ENCODE peak calls at places on chromosomes 16 and 17, in nine cellular contexts. K, Y, O, W, D, Q, N, S and J are unnamed samples.
A peak's percentile ranks its signal among the peaks of the same experiment; 100 is the strongest.

GRCh38 chr17:66255112-66255511 is 25.9 kb upstream of the APOH start:
- DNase-seq in K (no peak), Y (peak; percentile 89), O (peak; percentile 49), W (peak; percentile 69), D (peak; percentile 85), Q (peak; percentile 76), N (no peak), S (no peak), J (peak; percentile 85)

GRCh38 chr16:19180741-19181140 is 12.7 kb downstream of the SYT17 start:
- DNase-seq in K (no peak), Y (no peak), O (no peak), W (no peak), D (no peak), Q (no peak), N (no peak), S (no peak), J (no peak)

GRCh38 chr16:1631230-1631629 is 19.1 kb downstream of the CRAMP1 start:
- DNase-seq in K (no peak), Y (no peak), O (no peak), W (no peak), D (no peak), Q (no peak), N (no peak), S (no peak), J (no peak)

GRCh38 chr16:69838417-69838990 is 76.4 kb downstream of the WWP2 start:
- DNase-seq in K (no peak), Y (peak; percentile 40), O (no peak), W (no peak), D (no peak), Q (no peak), N (no peak), S (no peak), J (no peak)

GRCh38 chr16:69328854-69329316 is 1.5 kb downstream of the PDF start:
- DNase-seq in K (no peak), Y (no peak), O (no peak), W (peak; percentile 62), D (peak; percentile 46), Q (peak; percentile 25), N (peak; percentile 39), S (no peak), J (peak; percentile 34)

GRCh38 chr17:61474934-61475333 is 22.7 kb downstream of the TBX4 start:
- DNase-seq in K (no peak), Y (no peak), O (no peak), W (no peak), D (no peak), Q (no peak), N (no peak), S (no peak), J (no peak)

GRCh38 chr17:73058022-73058421 is 34.5 kb downstream of the SLC39A11 start:
- DNase-seq in K (no peak), Y (peak; percentile 40), O (no peak), W (no peak), D (no peak), Q (no peak), N (no peak), S (no peak), J (no peak)

GRCh38 chr17:10618202-10618635 is 38.9 kb downstream of the MYH3 start:
- DNase-seq in K (no peak), Y (peak; percentile 82), O (no peak), W (peak; percentile 68), D (peak; percentile 85), Q (peak; percentile 80), N (peak; percentile 78), S (peak; percentile 51), J (peak; percentile 64)

GRCh38 chr16:31253642-31254045 is 6.1 kb upstream of the ITGAM start:
- DNase-seq in K (no peak), Y (no peak), O (no peak), W (no peak), D (no peak), Q (peak; percentile 21), N (no peak), S (peak; percentile 66), J (peak; percentile 22)

GRCh38 chr17:43669971-43670644 is 8.4 kb upstream of the MEOX1 start:
- DNase-seq in K (no peak), Y (no peak), O (no peak), W (peak; percentile 31), D (no peak), Q (no peak), N (no peak), S (no peak), J (peak; percentile 29)

GRCh38 chr17:31310260-31310659 is 3.6 kb downstream of the EVI2B start:
- DNase-seq in K (no peak), Y (no peak), O (no peak), W (no peak), D (no peak), Q (peak; percentile 56), N (no peak), S (no peak), J (no peak)

GRCh38 chr17:76873856-76874255 is 5.7 kb downstream of the MGAT5B start:
- DNase-seq in K (no peak), Y (no peak), O (no peak), W (no peak), D (no peak), Q (no peak), N (no peak), S (no peak), J (no peak)

GRCh38 chr16:89828199-89828869 is at the start of gene SPIRE2:
- DNase-seq in K (peak; percentile 69), Y (peak; percentile 80), O (no peak), W (peak; percentile 58), D (peak; percentile 77), Q (peak; percentile 64), N (peak; percentile 80), S (peak; percentile 56), J (peak; percentile 78)

GRCh38 chr17:10683853-10684252 is 13.5 kb downstream of the SCO1 start:
- DNase-seq in K (no peak), Y (peak; percentile 57), O (no peak), W (peak; percentile 11), D (peak; percentile 67), Q (peak; percentile 28), N (no peak), S (no peak), J (peak; percentile 30)

GRCh38 chr17:36673637-36674277 is 72.4 kb downstream of the MRM1 start:
- DNase-seq in K (no peak), Y (no peak), O (no peak), W (no peak), D (no peak), Q (no peak), N (no peak), S (no peak), J (no peak)

GRCh38 chr16:2039286-2040030 is 8.2 kb downstream of the NTHL1 start:
- DNase-seq in K (peak; percentile 84), Y (peak; percentile 85), O (no peak), W (no peak), D (peak; percentile 43), Q (no peak), N (peak; percentile 96), S (peak; percentile 69), J (peak; percentile 98)

GRCh38 chr17:8324132-8324531 is 14.1 kb downstream of the ARHGEF15 start:
- DNase-seq in K (no peak), Y (no peak), O (no peak), W (no peak), D (no peak), Q (no peak), N (no peak), S (no peak), J (no peak)

GRCh38 chr17:19720210-19720475 is 3.8 kb upstream of the SLC47A2 start:
- DNase-seq in K (no peak), Y (no peak), O (no peak), W (no peak), D (no peak), Q (no peak), N (no peak), S (no peak), J (no peak)
- TF ChIP-seq CTCF in K (no peak), Y (no peak), O (no peak), W (no peak), D (no peak), Q (no peak), N (no peak), S (no peak), J (no peak)

DNA sequence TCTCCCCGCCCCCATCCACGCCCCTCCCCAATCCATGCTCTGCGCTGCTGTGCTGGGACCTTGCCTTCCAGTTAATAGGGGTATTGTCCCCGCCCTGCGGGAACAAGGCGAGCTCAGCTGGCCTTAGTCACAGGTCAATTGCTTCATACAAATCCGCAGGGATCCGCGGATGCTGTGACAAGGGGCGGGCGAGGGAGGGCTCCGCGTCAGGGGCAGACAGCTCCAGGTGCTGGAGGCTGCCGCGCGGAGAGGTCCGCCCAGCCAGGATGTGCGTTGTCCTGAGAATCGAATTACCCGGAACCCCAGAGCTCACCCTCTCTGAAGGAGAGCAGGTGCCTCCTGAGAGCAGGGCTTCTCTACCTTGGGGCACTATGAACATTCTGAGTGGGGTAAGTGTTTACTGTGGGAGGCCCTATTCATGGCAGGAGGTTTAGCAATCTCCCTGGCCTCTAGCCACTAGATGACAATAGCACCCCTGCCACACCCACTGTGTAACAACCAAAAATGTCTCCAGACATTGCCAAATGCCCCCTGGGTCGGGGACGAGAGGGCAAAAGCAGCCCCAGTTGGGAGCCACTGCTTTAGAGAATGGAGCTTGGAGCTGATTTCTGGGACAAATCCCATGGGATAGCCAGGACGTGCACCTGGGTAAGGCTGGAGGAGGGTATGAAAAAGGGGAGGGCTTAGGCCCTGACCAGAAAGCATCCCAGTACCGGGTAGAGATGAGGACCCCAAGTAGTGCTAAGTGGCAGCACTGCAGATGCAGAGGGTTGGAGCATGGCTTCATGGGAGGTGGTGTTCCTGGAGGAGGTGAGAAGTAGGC is 138.2 kb downstream of the CYLD start:
- DNase-seq in K (no peak), Y (no peak), O (no peak), W (peak; percentile 23), D (peak; percentile 9), Q (no peak), N (no peak), S (peak; percentile 25), J (no peak)
- H3K4me3 ChIP-seq in K (no peak overlapping the region), Y (no peak overlapping the region), O (no peak overlapping the region), W (peak overlapping the region; percentile 4), D (no peak overlapping the region), Q (no peak overlapping the region), N (no peak overlapping the region), S (no peak overlapping the region), J (no peak overlapping the region)

DNA sequence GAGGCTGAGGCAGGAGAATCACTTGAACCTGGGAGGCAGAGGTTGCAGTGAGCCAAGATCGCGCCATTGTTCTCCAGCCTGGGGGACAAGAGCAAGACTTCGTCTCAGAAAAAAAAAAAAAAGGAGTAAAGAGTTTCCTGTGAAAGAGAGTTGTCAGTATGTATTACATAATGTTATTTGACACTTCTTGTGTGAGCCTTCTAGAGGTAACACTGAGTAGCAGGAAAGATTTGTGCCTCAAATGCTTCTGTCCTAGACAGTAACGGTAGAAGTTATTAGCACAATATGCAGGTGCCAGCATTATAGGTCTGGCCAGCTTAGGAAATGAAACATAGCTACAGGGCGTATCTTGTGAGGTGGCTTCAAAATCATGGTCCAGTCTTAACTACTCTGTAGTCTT is 6.2 kb downstream of the RPS6KB1 start:
- DNase-seq in K (no peak), Y (peak; percentile 54), O (no peak), W (no peak), D (peak; percentile 14), Q (peak; percentile 42), N (no peak), S (no peak), J (no peak)
- TF ChIP-seq CTCF in K (no peak), Y (no peak), O (peak; percentile 33), W (no peak), D (no peak), Q (peak; percentile 13), N (no peak), S (no peak), J (no peak)

DNA sequence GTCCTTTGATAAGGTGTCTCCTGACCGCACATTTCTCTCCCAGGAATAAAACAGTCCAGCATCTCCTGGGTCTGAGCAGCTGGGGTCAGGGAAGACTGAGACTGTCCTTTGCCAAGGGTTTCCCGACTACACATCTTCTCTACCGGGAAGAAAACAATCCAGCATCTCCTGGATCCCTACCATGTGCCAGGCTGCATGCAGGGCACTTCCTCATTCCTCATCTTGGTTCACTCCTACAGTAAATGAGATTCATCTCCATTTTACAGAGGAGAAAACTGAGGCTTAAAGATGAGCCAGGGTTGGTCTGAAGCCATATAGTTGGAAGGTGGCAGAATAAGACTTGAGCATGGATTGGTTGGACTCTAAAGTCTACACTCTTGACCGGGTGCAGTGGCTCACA is 36.7 kb downstream of the NOG start:
- DNase-seq in K (no peak), Y (no peak), O (no peak), W (no peak), D (no peak), Q (no peak), N (no peak), S (no peak), J (no peak)
- H3K4me3 ChIP-seq in K (no peak overlapping the region), Y (no peak overlapping the region), O (no peak overlapping the region), W (no peak overlapping the region), D (no peak overlapping the region), Q (no peak overlapping the region), N (no peak overlapping the region), S (no peak overlapping the region), J (no peak overlapping the region)